ENCODE peak calls at places on chromosomes 13 and 19, in six cellular contexts. R is heart right ventricle, S is ascending aorta, E is body of pancreas, U is HepG2, V is uterus. Q is an unnamed sample. For H3K4me1, the result is how much of the 10 kb centered on the place peaks cover.

GRCh38 chr13:80340643-80341097 is 256 bp downstream of the SPRY2 start:
- DNase-seq in V (no peak), U (peak), R (peak), E (no peak), S (no peak), Q (peak)

GRCh38 chr19:18373892-18374629 is 11.9 kb upstream of the GDF15 start:
- DNase-seq in E (peak), U (peak), S (peak), R (peak), V (peak), Q (peak)

GRCh38 chr19:12784871-12785430 is 6.3 kb upstream of the JUNB start:
- DNase-seq in R (no peak), E (no peak), S (no peak), U (no peak), V (no peak), Q (peak)

GRCh38 chr13:113837554-113838355 is 26.1 kb downstream of the GAS6 start:
- DNase-seq in R (peak), V (peak), S (peak), E (peak), U (peak), Q (peak)

GRCh38 chr19:12939292-12939606 is 840 bp downstream of the CALR start:
- DNase-seq in E (no peak), S (no peak), R (no peak), V (no peak), U (no peak), Q (peak)

GRCh38 chr19:799076-799881 is 2.0 kb downstream of the PTBP1 start:
- DNase-seq in E (peak), V (no peak), S (no peak), R (no peak), U (peak), Q (peak)

GRCh38 chr19:14116525-14116917 is 1.0 kb downstream of the PRKACA start:
- DNase-seq in U (no peak), R (no peak), E (no peak), S (no peak), V (no peak), Q (no peak)

GRCh38 chr13:46896346-46897138 is at the start of gene HTR2A:
- DNase-seq in E (peak), R (peak), S (no peak), V (peak), U (no peak), Q (no peak)

GRCh38 chr13:109401307-109401706 is 385.1 kb downstream of the IRS2 start:
- DNase-seq in V (no peak), U (no peak), R (no peak), S (no peak), E (no peak), Q (no peak)

GRCh38 chr13:87123987-87124784 is 547.0 kb upstream of the SLITRK5 start:
- DNase-seq in S (no peak), E (no peak), R (peak), U (peak), V (no peak), Q (peak)

GRCh38 chr13:30671271-30671815 is 53.6 kb downstream of the USPL1 start:
- DNase-seq in S (no peak), R (no peak), V (no peak), E (no peak), U (no peak), Q (no peak)

GRCh38 chr13:110570886-110571285 is 9.4 kb upstream of the RAB20 start:
- DNase-seq in R (no peak), S (no peak), V (no peak), U (no peak), E (no peak), Q (no peak)

GRCh38 chr19:14089662-14090508 is 666 bp downstream of the SAMD1 start:
- DNase-seq in E (peak), R (no peak), V (no peak), U (no peak), S (no peak), Q (peak)

GRCh38 chr19:52343548-52343947 is 7.5 kb downstream of the ZNF610 start:
- DNase-seq in U (peak), V (peak), S (no peak), E (peak), R (peak), Q (peak)

GRCh38 chr13:110509971-110510786 is 51.3 kb downstream of the RAB20 start:
- DNase-seq in U (no peak), E (no peak), R (peak), V (no peak), S (no peak), Q (no peak)

GRCh38 chr19:55069137-55069858 is 6.3 kb upstream of the RDH13 start:
- DNase-seq in U (no peak), S (no peak), E (peak), V (no peak), R (peak), Q (peak)

GRCh38 chr13:40458283-40459031 is 208.0 kb downstream of the FOXO1 start:
- DNase-seq in R (no peak), U (no peak), E (no peak), V (no peak), S (no peak), Q (no peak)

GRCh38 chr13:33307820-33308219 is 22.3 kb upstream of the STARD13 start:
- DNase-seq in E (no peak), R (no peak), U (no peak), V (no peak), S (no peak), Q (no peak)

GRCh38 chr13:42453091-42453645 is 120.8 kb upstream of the TNFSF11 start:
- DNase-seq in V (no peak), R (no peak), E (no peak), U (no peak), S (no peak), Q (no peak)

GRCh38 chr19:7681336-7682174 is 922 bp downstream of the TRAPPC5 start:
- DNase-seq in R (peak), E (peak), V (peak), U (peak), S (peak), Q (peak)

GRCh38 chr13:108283110-108283509 is 13.6 kb downstream of the TNFSF13B start:
- DNase-seq in U (no peak), V (no peak), E (no peak), R (no peak), S (no peak), Q (no peak)

GRCh38 chr19:46076951-46077814 is 36.4 kb upstream of the IGFL4 start:
- DNase-seq in S (no peak), U (peak), E (peak), V (peak), R (no peak), Q (peak)

GRCh38 chr19:371501-372160 is 27.0 kb upstream of the MIER2 start:
- DNase-seq in V (no peak), U (no peak), S (no peak), E (no peak), R (no peak), Q (no peak)

GRCh38 chr13:76943646-76944045 is 4.7 kb upstream of the ACOD1 start:
- DNase-seq in E (no peak), S (no peak), R (no peak), U (no peak), V (no peak), Q (no peak)

GRCh38 chr19:58439576-58440554 is at the start of gene ZNF132:
- DNase-seq in E (peak), R (peak), V (peak), S (peak), U (no peak), Q (peak)

GRCh38 chr13:26061947-26062346 is 10.1 kb upstream of the SHISA2 start:
- DNase-seq in V (no peak), S (no peak), R (no peak), U (no peak), E (no peak), Q (peak)

GRCh38 chr19:50759886-50760285 is 10.4 kb upstream of the GPR32 start:
- DNase-seq in V (no peak), S (no peak), U (peak), R (no peak), E (no peak), Q (no peak)

GRCh38 chr13:30654430-30654829 is 36.7 kb downstream of the USPL1 start:
- DNase-seq in U (no peak), S (no peak), V (no peak), R (no peak), E (no peak), Q (no peak)

GRCh38 chr13:74026753-74027152 is 107.5 kb downstream of the KLF12 start:
- DNase-seq in V (no peak), E (peak), S (no peak), R (no peak), U (no peak), Q (peak)

GRCh38 chr19:1258161-1258492 is 9.7 kb downstream of the MIDN start:
- DNase-seq in S (no peak), E (no peak), R (no peak), U (no peak), V (no peak), Q (no peak)

GRCh38 chr19:3389876-3390361 is 23.5 kb downstream of the NFIC start:
- DNase-seq in V (no peak), S (no peak), R (no peak), E (peak), U (no peak), Q (peak)

GRCh38 chr19:3387645-3388589 is 21.5 kb downstream of the NFIC start:
- DNase-seq in R (peak), E (peak), S (peak), V (peak), U (no peak), Q (no peak)

GRCh38 chr19:3386447-3387234 is 20.3 kb downstream of the NFIC start:
- DNase-seq in V (no peak), R (peak), E (no peak), U (no peak), S (no peak), Q (no peak)

GRCh38 chr19:3392480-3392879 is 26.1 kb downstream of the NFIC start:
- DNase-seq in E (no peak), U (no peak), V (no peak), R (no peak), S (no peak), Q (no peak)

GRCh38 chr19:3389446-3389778 is 23.0 kb downstream of the NFIC start:
- DNase-seq in V (no peak), R (no peak), E (no peak), U (no peak), S (no peak), Q (no peak)
- H3K4me1 ChIP-seq in V (under half), R (half or more), E (half or more), U (under half), S (under half), Q (under half)

DNA sequence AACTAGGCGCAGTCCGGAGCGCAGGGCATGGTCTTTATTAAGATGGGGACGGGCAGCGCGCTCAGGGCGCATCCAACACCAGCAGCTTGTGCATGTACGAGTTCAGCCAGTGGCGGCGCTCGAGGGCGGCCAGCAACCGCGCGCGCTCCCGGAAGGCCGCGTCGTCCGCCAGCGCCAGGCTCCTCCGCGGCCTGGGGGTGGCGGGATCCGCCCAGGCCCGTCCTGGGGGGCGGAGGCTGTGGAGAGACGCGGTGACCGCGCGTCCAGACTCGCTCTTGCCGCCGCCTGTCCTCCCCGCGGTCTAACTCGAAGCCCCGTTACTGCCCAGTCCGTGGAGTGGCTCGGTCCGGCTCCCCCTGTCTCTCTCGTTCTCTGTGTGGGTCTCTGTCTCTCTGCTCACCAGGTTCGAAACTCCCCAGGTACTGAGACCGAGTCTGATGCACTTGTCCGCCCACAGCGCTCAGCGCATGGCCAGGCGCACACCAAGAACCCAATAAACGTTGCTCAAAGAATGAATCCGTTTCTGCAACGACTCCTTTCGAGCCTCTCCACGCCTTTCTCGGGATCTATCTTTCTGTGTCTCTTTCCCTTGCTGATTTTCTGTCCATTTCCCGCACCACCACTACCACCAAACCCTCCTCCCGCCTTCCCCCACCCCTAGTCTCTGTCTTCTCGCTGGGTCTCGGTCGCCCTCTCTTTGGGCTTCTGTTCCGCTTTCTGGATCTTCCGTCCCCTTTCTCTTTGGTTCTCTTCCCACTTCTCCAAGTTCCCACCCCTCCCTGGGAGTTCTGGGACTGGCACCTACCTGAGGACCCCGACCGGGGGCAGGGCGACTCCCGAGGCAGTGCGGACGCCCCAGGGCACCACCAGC is 599 bp downstream of the PTH2 start:
- DNase-seq in V (no peak), U (no peak), E (peak), S (no peak), R (no peak), Q (peak)
- H3K4me3 ChIP-seq in V (no peak), U (peak), E (no peak), S (peak), R (peak), Q (no peak)

GRCh38 chr19:10404888-10405808 is 1.8 kb upstream of the CDC37 start:
- DNase-seq in V (no peak), S (no peak), U (no peak), E (no peak), R (no peak), Q (no peak)
- H3K4me1 ChIP-seq in V (under half), S (under half), U (under half), E (under half), R (under half), Q (under half)

GRCh38 chr19:38025908-38026307 is 118.9 kb downstream of the SIPA1L3 start:
- DNase-seq in V (no peak), U (no peak), R (no peak), S (no peak), E (no peak), Q (no peak)
- H3K4me3 ChIP-seq in V (no peak), U (no peak), R (no peak), S (no peak), E (no peak), Q (no peak)

GRCh38 chr13:51635137-51635878 is 51.0 kb downstream of the WDFY2 start:
- DNase-seq in U (no peak), S (no peak), V (no peak), E (no peak), R (no peak), Q (no peak)
- H3K4me1 ChIP-seq in U (half or more), S (under half), V (under half), E (half or more), R (under half), Q (under half)

DNA sequence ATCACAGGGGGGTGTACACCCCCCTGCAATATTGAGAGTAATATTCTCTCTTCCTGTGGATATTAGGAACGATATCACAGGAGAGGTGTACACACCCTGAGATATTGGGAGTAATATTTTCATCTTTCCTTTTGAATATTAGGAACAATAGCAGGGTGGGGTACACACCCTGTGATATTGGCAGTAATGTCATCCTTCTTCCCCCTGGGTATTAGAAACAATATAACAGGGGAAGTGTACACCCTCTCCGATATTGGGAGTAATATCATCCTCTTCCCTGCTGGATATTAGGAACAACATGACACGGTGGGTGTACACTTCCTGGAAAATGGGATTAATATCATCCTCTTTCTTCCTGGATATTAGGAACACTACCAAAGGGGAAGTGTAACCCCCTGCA is 57.8 kb upstream of the CEACAM21 start:
- DNase-seq in E (no peak), S (no peak), U (no peak), V (no peak), R (no peak), Q (no peak)
- H3K4me3 ChIP-seq in E (no peak), S (no peak), U (no peak), V (no peak), R (no peak), Q (no peak)

Q was measured in mesenchymal stem cell.